ENCODE peak calls at places on chromosomes 12 and 14, in four cellular contexts. One of them, this sample, is unnamed.

GRCh38 chr14:22303589-22304195 is 285.3 kb downstream of the DAD1 start:
- DNase-seq in WERI-Rb-1: no peak
- DNase-seq in activated CD4-positive, alpha-beta T cell treated with anti-CD3 and anti-CD28 coated beads, Interleukin-2, amount 50 U/mL, for 1 hour: no peak
- DNase-seq in HCT116: no peak
- DNase-seq in this sample: peak

GRCh38 chr14:70722418-70722817 is 80.7 kb downstream of the TTC9 start:
- DNase-seq in WERI-Rb-1: no peak
- DNase-seq in activated CD4-positive, alpha-beta T cell treated with anti-CD3 and anti-CD28 coated beads, Interleukin-2, amount 50 U/mL, for 1 hour: no peak
- DNase-seq in HCT116: no peak
- DNase-seq in this sample: no peak

GRCh38 chr12:6684609-6685008 is 4.6 kb downstream of the ZNF384 start:
- DNase-seq in WERI-Rb-1: peak
- DNase-seq in activated CD4-positive, alpha-beta T cell treated with anti-CD3 and anti-CD28 coated beads, Interleukin-2, amount 50 U/mL, for 1 hour: peak
- DNase-seq in HCT116: peak
- DNase-seq in this sample: no peak

GRCh38 chr12:5096241-5096880 is 52.7 kb downstream of the KCNA5 start:
- DNase-seq in WERI-Rb-1: no peak
- DNase-seq in activated CD4-positive, alpha-beta T cell treated with anti-CD3 and anti-CD28 coated beads, Interleukin-2, amount 50 U/mL, for 1 hour: no peak
- DNase-seq in HCT116: peak
- DNase-seq in this sample: peak

GRCh38 chr12:43316506-43316905 is 235.5 kb downstream of the ADAMTS20 start:
- DNase-seq in WERI-Rb-1: no peak
- DNase-seq in activated CD4-positive, alpha-beta T cell treated with anti-CD3 and anti-CD28 coated beads, Interleukin-2, amount 50 U/mL, for 1 hour: no peak
- DNase-seq in HCT116: no peak
- DNase-seq in this sample: no peak

GRCh38 chr12:7645395-7646177 is 20.1 kb downstream of the APOBEC1 start:
- DNase-seq in WERI-Rb-1: peak
- DNase-seq in activated CD4-positive, alpha-beta T cell treated with anti-CD3 and anti-CD28 coated beads, Interleukin-2, amount 50 U/mL, for 1 hour: peak
- DNase-seq in HCT116: peak
- DNase-seq in this sample: peak

GRCh38 chr12:25959069-25959961 is 833 bp downstream of the RASSF8 start:
- DNase-seq in WERI-Rb-1: peak
- DNase-seq in activated CD4-positive, alpha-beta T cell treated with anti-CD3 and anti-CD28 coated beads, Interleukin-2, amount 50 U/mL, for 1 hour: no peak
- DNase-seq in HCT116: no peak
- DNase-seq in this sample: peak

GRCh38 chr12:49838973-49839633 is 3.8 kb downstream of the BCDIN3D start:
- DNase-seq in WERI-Rb-1: peak
- DNase-seq in activated CD4-positive, alpha-beta T cell treated with anti-CD3 and anti-CD28 coated beads, Interleukin-2, amount 50 U/mL, for 1 hour: peak
- DNase-seq in HCT116: peak
- DNase-seq in this sample: peak

GRCh38 chr12:105462841-105463240 is 132.3 kb downstream of the C12orf75 start:
- DNase-seq in WERI-Rb-1: no peak
- DNase-seq in activated CD4-positive, alpha-beta T cell treated with anti-CD3 and anti-CD28 coated beads, Interleukin-2, amount 50 U/mL, for 1 hour: no peak
- DNase-seq in HCT116: no peak
- DNase-seq in this sample: no peak

GRCh38 chr14:50342211-50343080 is 30.3 kb downstream of the DMAC2L start:
- DNase-seq in WERI-Rb-1: peak
- DNase-seq in activated CD4-positive, alpha-beta T cell treated with anti-CD3 and anti-CD28 coated beads, Interleukin-2, amount 50 U/mL, for 1 hour: peak
- DNase-seq in HCT116: no peak
- DNase-seq in this sample: peak

GRCh38 chr12:18703916-18704315 is 33.9 kb downstream of the PLCZ1 start:
- DNase-seq in WERI-Rb-1: no peak
- DNase-seq in activated CD4-positive, alpha-beta T cell treated with anti-CD3 and anti-CD28 coated beads, Interleukin-2, amount 50 U/mL, for 1 hour: no peak
- DNase-seq in HCT116: no peak
- DNase-seq in this sample: no peak

GRCh38 chr14:93207468-93208308 is 632 bp downstream of the UBR7 start:
- DNase-seq in WERI-Rb-1: peak
- DNase-seq in activated CD4-positive, alpha-beta T cell treated with anti-CD3 and anti-CD28 coated beads, Interleukin-2, amount 50 U/mL, for 1 hour: no peak
- DNase-seq in HCT116: no peak
- DNase-seq in this sample: peak

GRCh38 chr12:103879878-103880277 is 38.8 kb upstream of the NT5DC3 start:
- DNase-seq in WERI-Rb-1: no peak
- DNase-seq in activated CD4-positive, alpha-beta T cell treated with anti-CD3 and anti-CD28 coated beads, Interleukin-2, amount 50 U/mL, for 1 hour: no peak
- DNase-seq in HCT116: no peak
- DNase-seq in this sample: no peak

GRCh38 chr12:4881665-4882064 is 28.0 kb upstream of the KCNA1 start:
- DNase-seq in WERI-Rb-1: no peak
- DNase-seq in activated CD4-positive, alpha-beta T cell treated with anti-CD3 and anti-CD28 coated beads, Interleukin-2, amount 50 U/mL, for 1 hour: no peak
- DNase-seq in HCT116: no peak
- DNase-seq in this sample: no peak

GRCh38 chr12:45246202-45246601 is 30.3 kb downstream of the ANO6 start:
- DNase-seq in WERI-Rb-1: no peak
- DNase-seq in activated CD4-positive, alpha-beta T cell treated with anti-CD3 and anti-CD28 coated beads, Interleukin-2, amount 50 U/mL, for 1 hour: no peak
- DNase-seq in HCT116: no peak
- DNase-seq in this sample: no peak

GRCh38 chr14:22837059-22837749 is 819 bp downstream of the MMP14 start:
- DNase-seq in WERI-Rb-1: no peak
- DNase-seq in activated CD4-positive, alpha-beta T cell treated with anti-CD3 and anti-CD28 coated beads, Interleukin-2, amount 50 U/mL, for 1 hour: no peak
- DNase-seq in HCT116: no peak
- DNase-seq in this sample: peak

GRCh38 chr14:51846631-51847488 is 13.6 kb upstream of the GNG2 start:
- DNase-seq in WERI-Rb-1: no peak
- DNase-seq in activated CD4-positive, alpha-beta T cell treated with anti-CD3 and anti-CD28 coated beads, Interleukin-2, amount 50 U/mL, for 1 hour: peak
- DNase-seq in HCT116: no peak
- DNase-seq in this sample: no peak

GRCh38 chr12:65252515-65252914 is 26.0 kb upstream of the MSRB3 start:
- DNase-seq in WERI-Rb-1: no peak
- DNase-seq in activated CD4-positive, alpha-beta T cell treated with anti-CD3 and anti-CD28 coated beads, Interleukin-2, amount 50 U/mL, for 1 hour: no peak
- DNase-seq in HCT116: no peak
- DNase-seq in this sample: no peak

GRCh38 chr14:106625181-106625580 is 1098.8 kb downstream of the TMEM121 start:
- DNase-seq in WERI-Rb-1: no peak
- DNase-seq in activated CD4-positive, alpha-beta T cell treated with anti-CD3 and anti-CD28 coated beads, Interleukin-2, amount 50 U/mL, for 1 hour: no peak
- DNase-seq in HCT116: no peak
- DNase-seq in this sample: no peak

GRCh38 chr12:121237415-121237814 is 27.5 kb downstream of the P2RX4 start:
- DNase-seq in WERI-Rb-1: no peak
- DNase-seq in activated CD4-positive, alpha-beta T cell treated with anti-CD3 and anti-CD28 coated beads, Interleukin-2, amount 50 U/mL, for 1 hour: no peak
- DNase-seq in HCT116: no peak
- DNase-seq in this sample: no peak

GRCh38 chr14:106044949-106045596 is 518.7 kb downstream of the TMEM121 start:
- DNase-seq in WERI-Rb-1: peak
- DNase-seq in activated CD4-positive, alpha-beta T cell treated with anti-CD3 and anti-CD28 coated beads, Interleukin-2, amount 50 U/mL, for 1 hour: peak
- DNase-seq in HCT116: peak
- DNase-seq in this sample: no peak

GRCh38 chr12:105083551-105084105 is 630 bp downstream of the ALDH1L2 start:
- DNase-seq in WERI-Rb-1: no peak
- DNase-seq in activated CD4-positive, alpha-beta T cell treated with anti-CD3 and anti-CD28 coated beads, Interleukin-2, amount 50 U/mL, for 1 hour: no peak
- DNase-seq in HCT116: no peak
- DNase-seq in this sample: peak

GRCh38 chr14:69615471-69616407 is 4.3 kb downstream of the SUSD6 start:
- DNase-seq in WERI-Rb-1: no peak
- DNase-seq in activated CD4-positive, alpha-beta T cell treated with anti-CD3 and anti-CD28 coated beads, Interleukin-2, amount 50 U/mL, for 1 hour: no peak
- DNase-seq in HCT116: no peak
- DNase-seq in this sample: no peak

GRCh38 chr14:21191809-21192446 is 36.1 kb upstream of the OR5AU1 start:
- DNase-seq in WERI-Rb-1: peak
- DNase-seq in activated CD4-positive, alpha-beta T cell treated with anti-CD3 and anti-CD28 coated beads, Interleukin-2, amount 50 U/mL, for 1 hour: peak
- DNase-seq in HCT116: peak
- DNase-seq in this sample: peak

GRCh38 chr12:106645074-106645421 is 62.2 kb downstream of the RFX4 start:
- DNase-seq in WERI-Rb-1: no peak
- DNase-seq in activated CD4-positive, alpha-beta T cell treated with anti-CD3 and anti-CD28 coated beads, Interleukin-2, amount 50 U/mL, for 1 hour: no peak
- DNase-seq in HCT116: no peak
- DNase-seq in this sample: no peak

GRCh38 chr14:60250318-60251035 is 1.5 kb downstream of the PPM1A start:
- DNase-seq in WERI-Rb-1: peak
- DNase-seq in activated CD4-positive, alpha-beta T cell treated with anti-CD3 and anti-CD28 coated beads, Interleukin-2, amount 50 U/mL, for 1 hour: no peak
- DNase-seq in HCT116: peak
- DNase-seq in this sample: peak

GRCh38 chr12:20476551-20476950 is 108.2 kb downstream of the PDE3A start:
- DNase-seq in WERI-Rb-1: no peak
- DNase-seq in activated CD4-positive, alpha-beta T cell treated with anti-CD3 and anti-CD28 coated beads, Interleukin-2, amount 50 U/mL, for 1 hour: no peak
- DNase-seq in HCT116: no peak
- DNase-seq in this sample: no peak

GRCh38 chr12:72274926-72275325 is 2.8 kb downstream of the TRHDE start:
- DNase-seq in WERI-Rb-1: no peak
- DNase-seq in activated CD4-positive, alpha-beta T cell treated with anti-CD3 and anti-CD28 coated beads, Interleukin-2, amount 50 U/mL, for 1 hour: no peak
- DNase-seq in HCT116: no peak
- DNase-seq in this sample: peak

GRCh38 chr12:56862264-56862663 is 71.9 kb downstream of the SDR9C7 start:
- DNase-seq in WERI-Rb-1: no peak
- DNase-seq in activated CD4-positive, alpha-beta T cell treated with anti-CD3 and anti-CD28 coated beads, Interleukin-2, amount 50 U/mL, for 1 hour: no peak
- DNase-seq in HCT116: no peak
- DNase-seq in this sample: no peak

GRCh38 chr12:75721231-75721641 is 209.8 kb upstream of the KRR1 start:
- DNase-seq in WERI-Rb-1: no peak
- DNase-seq in activated CD4-positive, alpha-beta T cell treated with anti-CD3 and anti-CD28 coated beads, Interleukin-2, amount 50 U/mL, for 1 hour: no peak
- DNase-seq in HCT116: no peak
- DNase-seq in this sample: no peak

GRCh38 chr12:98198261-98198982 is 317.0 kb upstream of the TMPO start:
- DNase-seq in WERI-Rb-1: no peak
- DNase-seq in activated CD4-positive, alpha-beta T cell treated with anti-CD3 and anti-CD28 coated beads, Interleukin-2, amount 50 U/mL, for 1 hour: no peak
- DNase-seq in HCT116: no peak
- DNase-seq in this sample: no peak

GRCh38 chr14:76666746-76667145 is 94.5 kb upstream of the VASH1 start:
- DNase-seq in WERI-Rb-1: no peak
- DNase-seq in activated CD4-positive, alpha-beta T cell treated with anti-CD3 and anti-CD28 coated beads, Interleukin-2, amount 50 U/mL, for 1 hour: no peak
- DNase-seq in HCT116: no peak
- DNase-seq in this sample: no peak

GRCh38 chr12:27013606-27014084 is 539 bp downstream of the TM7SF3 start:
- DNase-seq in WERI-Rb-1: peak
- DNase-seq in activated CD4-positive, alpha-beta T cell treated with anti-CD3 and anti-CD28 coated beads, Interleukin-2, amount 50 U/mL, for 1 hour: no peak
- DNase-seq in HCT116: no peak
- DNase-seq in this sample: peak